ENCODE peak calls at places on chromosomes 4 and X, in nine cellular contexts. One of them, this sample, is unnamed.

GRCh38 chrX:20320461-20321159 is 53.9 kb upstream of the RPS6KA3 start:
- DNase-seq in hepatic stellate cell: no peak
- DNase-seq in right atrium auricular region: no peak
- DNase-seq in glutamatergic neuron: no peak
- DNase-seq in stimulated activated CD8-positive, alpha-beta memory T cell treated with anti-CD3 and anti-CD28 coated beads, Interleukin-2, amount 100 ng/mL, for 48 hours: no peak
- DNase-seq in activated CD4-positive, alpha-beta T cell treated with anti-CD3 and anti-CD28 coated beads, Interleukin-2, amount 10 ng/mL, durations not matched to agents 7 days and 5 days: peak
- DNase-seq in left ventricle myocardium inferior: no peak
- DNase-seq in foreskin fibroblast: peak
- DNase-seq in stromal cell of bone marrow: no peak
- DNase-seq in this sample: no peak

GRCh38 chr4:107931775-107932321 is 499 bp downstream of the CYP2U1 start:
- DNase-seq in hepatic stellate cell: no peak
- DNase-seq in right atrium auricular region: no peak
- DNase-seq in glutamatergic neuron: no peak
- DNase-seq in activated CD4-positive, alpha-beta T cell treated with anti-CD3 and anti-CD28 coated beads, Interleukin-2, amount 10 ng/mL, durations not matched to agents 7 days and 5 days: peak
- DNase-seq in foreskin fibroblast: no peak
- DNase-seq in stromal cell of bone marrow: no peak
- DNase-seq in stimulated activated CD8-positive, alpha-beta memory T cell treated with anti-CD3 and anti-CD28 coated beads, Interleukin-2, amount 100 ng/mL, for 48 hours: peak
- DNase-seq in left ventricle myocardium inferior: no peak
- DNase-seq in this sample: no peak

GRCh38 chrX:109274806-109275205 is 207.1 kb downstream of the GUCY2F start:
- DNase-seq in stimulated activated CD8-positive, alpha-beta memory T cell treated with anti-CD3 and anti-CD28 coated beads, Interleukin-2, amount 100 ng/mL, for 48 hours: no peak
- DNase-seq in stromal cell of bone marrow: no peak
- DNase-seq in glutamatergic neuron: no peak
- DNase-seq in activated CD4-positive, alpha-beta T cell treated with anti-CD3 and anti-CD28 coated beads, Interleukin-2, amount 10 ng/mL, durations not matched to agents 7 days and 5 days: no peak
- DNase-seq in right atrium auricular region: no peak
- DNase-seq in left ventricle myocardium inferior: no peak
- DNase-seq in hepatic stellate cell: no peak
- DNase-seq in foreskin fibroblast: no peak
- DNase-seq in this sample: no peak

GRCh38 chrX:111361751-111362150 is 50.2 kb downstream of the DCX start:
- DNase-seq in activated CD4-positive, alpha-beta T cell treated with anti-CD3 and anti-CD28 coated beads, Interleukin-2, amount 10 ng/mL, durations not matched to agents 7 days and 5 days: no peak
- DNase-seq in stimulated activated CD8-positive, alpha-beta memory T cell treated with anti-CD3 and anti-CD28 coated beads, Interleukin-2, amount 100 ng/mL, for 48 hours: no peak
- DNase-seq in hepatic stellate cell: no peak
- DNase-seq in foreskin fibroblast: no peak
- DNase-seq in glutamatergic neuron: no peak
- DNase-seq in right atrium auricular region: no peak
- DNase-seq in stromal cell of bone marrow: no peak
- DNase-seq in left ventricle myocardium inferior: no peak
- DNase-seq in this sample: no peak

GRCh38 chr4:168811793-168812651 is 198.0 kb downstream of the CBR4 start:
- DNase-seq in foreskin fibroblast: peak
- DNase-seq in right atrium auricular region: no peak
- DNase-seq in left ventricle myocardium inferior: no peak
- DNase-seq in glutamatergic neuron: no peak
- DNase-seq in stimulated activated CD8-positive, alpha-beta memory T cell treated with anti-CD3 and anti-CD28 coated beads, Interleukin-2, amount 100 ng/mL, for 48 hours: no peak
- DNase-seq in hepatic stellate cell: peak
- DNase-seq in activated CD4-positive, alpha-beta T cell treated with anti-CD3 and anti-CD28 coated beads, Interleukin-2, amount 10 ng/mL, durations not matched to agents 7 days and 5 days: no peak
- DNase-seq in stromal cell of bone marrow: no peak
- DNase-seq in this sample: no peak

GRCh38 chr4:166527500-166527899 is 654.5 kb downstream of the TLL1 start:
- DNase-seq in stimulated activated CD8-positive, alpha-beta memory T cell treated with anti-CD3 and anti-CD28 coated beads, Interleukin-2, amount 100 ng/mL, for 48 hours: no peak
- DNase-seq in right atrium auricular region: no peak
- DNase-seq in hepatic stellate cell: peak
- DNase-seq in stromal cell of bone marrow: peak
- DNase-seq in activated CD4-positive, alpha-beta T cell treated with anti-CD3 and anti-CD28 coated beads, Interleukin-2, amount 10 ng/mL, durations not matched to agents 7 days and 5 days: no peak
- DNase-seq in left ventricle myocardium inferior: no peak
- DNase-seq in foreskin fibroblast: peak
- DNase-seq in glutamatergic neuron: no peak
- DNase-seq in this sample: no peak

GRCh38 chr4:1571986-1572385 is 112.1 kb downstream of the FAM53A start:
- DNase-seq in glutamatergic neuron: peak
- DNase-seq in foreskin fibroblast: no peak
- DNase-seq in activated CD4-positive, alpha-beta T cell treated with anti-CD3 and anti-CD28 coated beads, Interleukin-2, amount 10 ng/mL, durations not matched to agents 7 days and 5 days: no peak
- DNase-seq in stimulated activated CD8-positive, alpha-beta memory T cell treated with anti-CD3 and anti-CD28 coated beads, Interleukin-2, amount 100 ng/mL, for 48 hours: no peak
- DNase-seq in left ventricle myocardium inferior: no peak
- DNase-seq in right atrium auricular region: no peak
- DNase-seq in stromal cell of bone marrow: no peak
- DNase-seq in hepatic stellate cell: no peak
- DNase-seq in this sample: no peak

GRCh38 chr4:2334826-2335728 is 73.2 kb upstream of the MXD4 start:
- DNase-seq in foreskin fibroblast: no peak
- DNase-seq in stimulated activated CD8-positive, alpha-beta memory T cell treated with anti-CD3 and anti-CD28 coated beads, Interleukin-2, amount 100 ng/mL, for 48 hours: no peak
- DNase-seq in hepatic stellate cell: no peak
- DNase-seq in right atrium auricular region: peak
- DNase-seq in glutamatergic neuron: no peak
- DNase-seq in left ventricle myocardium inferior: no peak
- DNase-seq in stromal cell of bone marrow: no peak
- DNase-seq in activated CD4-positive, alpha-beta T cell treated with anti-CD3 and anti-CD28 coated beads, Interleukin-2, amount 10 ng/mL, durations not matched to agents 7 days and 5 days: no peak
- DNase-seq in this sample: no peak

GRCh38 chrX:38277136-38277535 is 50.2 kb downstream of the RPGR start:
- DNase-seq in activated CD4-positive, alpha-beta T cell treated with anti-CD3 and anti-CD28 coated beads, Interleukin-2, amount 10 ng/mL, durations not matched to agents 7 days and 5 days: no peak
- DNase-seq in glutamatergic neuron: no peak
- DNase-seq in stimulated activated CD8-positive, alpha-beta memory T cell treated with anti-CD3 and anti-CD28 coated beads, Interleukin-2, amount 100 ng/mL, for 48 hours: no peak
- DNase-seq in hepatic stellate cell: no peak
- DNase-seq in left ventricle myocardium inferior: no peak
- DNase-seq in foreskin fibroblast: no peak
- DNase-seq in stromal cell of bone marrow: no peak
- DNase-seq in right atrium auricular region: no peak
- DNase-seq in this sample: no peak

GRCh38 chr4:176735300-176735699 is 57.4 kb downstream of the VEGFC start:
- DNase-seq in hepatic stellate cell: no peak
- DNase-seq in stimulated activated CD8-positive, alpha-beta memory T cell treated with anti-CD3 and anti-CD28 coated beads, Interleukin-2, amount 100 ng/mL, for 48 hours: no peak
- DNase-seq in right atrium auricular region: no peak
- DNase-seq in foreskin fibroblast: peak
- DNase-seq in left ventricle myocardium inferior: no peak
- DNase-seq in glutamatergic neuron: no peak
- DNase-seq in activated CD4-positive, alpha-beta T cell treated with anti-CD3 and anti-CD28 coated beads, Interleukin-2, amount 10 ng/mL, durations not matched to agents 7 days and 5 days: no peak
- DNase-seq in stromal cell of bone marrow: peak
- DNase-seq in this sample: no peak

GRCh38 chrX:56794404-56794803 is 65.4 kb downstream of the NBDY start:
- DNase-seq in hepatic stellate cell: no peak
- DNase-seq in left ventricle myocardium inferior: no peak
- DNase-seq in foreskin fibroblast: no peak
- DNase-seq in glutamatergic neuron: no peak
- DNase-seq in activated CD4-positive, alpha-beta T cell treated with anti-CD3 and anti-CD28 coated beads, Interleukin-2, amount 10 ng/mL, durations not matched to agents 7 days and 5 days: no peak
- DNase-seq in right atrium auricular region: no peak
- DNase-seq in stromal cell of bone marrow: no peak
- DNase-seq in stimulated activated CD8-positive, alpha-beta memory T cell treated with anti-CD3 and anti-CD28 coated beads, Interleukin-2, amount 100 ng/mL, for 48 hours: no peak
- DNase-seq in this sample: no peak

GRCh38 chr4:165293927-165294649 is 33.4 kb upstream of the MSMO1 start:
- DNase-seq in foreskin fibroblast: no peak
- DNase-seq in stimulated activated CD8-positive, alpha-beta memory T cell treated with anti-CD3 and anti-CD28 coated beads, Interleukin-2, amount 100 ng/mL, for 48 hours: no peak
- DNase-seq in right atrium auricular region: no peak
- DNase-seq in activated CD4-positive, alpha-beta T cell treated with anti-CD3 and anti-CD28 coated beads, Interleukin-2, amount 10 ng/mL, durations not matched to agents 7 days and 5 days: no peak
- DNase-seq in stromal cell of bone marrow: no peak
- DNase-seq in left ventricle myocardium inferior: no peak
- DNase-seq in glutamatergic neuron: no peak
- DNase-seq in hepatic stellate cell: no peak
- DNase-seq in this sample: no peak

GRCh38 chrX:122270809-122271494 is 913.1 kb upstream of the GRIA3 start:
- DNase-seq in stromal cell of bone marrow: no peak
- DNase-seq in hepatic stellate cell: no peak
- DNase-seq in foreskin fibroblast: no peak
- DNase-seq in right atrium auricular region: no peak
- DNase-seq in activated CD4-positive, alpha-beta T cell treated with anti-CD3 and anti-CD28 coated beads, Interleukin-2, amount 10 ng/mL, durations not matched to agents 7 days and 5 days: no peak
- DNase-seq in stimulated activated CD8-positive, alpha-beta memory T cell treated with anti-CD3 and anti-CD28 coated beads, Interleukin-2, amount 100 ng/mL, for 48 hours: no peak
- DNase-seq in left ventricle myocardium inferior: no peak
- DNase-seq in glutamatergic neuron: no peak
- DNase-seq in this sample: no peak

GRCh38 chr4:171521726-171522125 is 291.5 kb upstream of the GALNTL6 start:
- DNase-seq in hepatic stellate cell: no peak
- DNase-seq in left ventricle myocardium inferior: no peak
- DNase-seq in foreskin fibroblast: no peak
- DNase-seq in right atrium auricular region: no peak
- DNase-seq in stimulated activated CD8-positive, alpha-beta memory T cell treated with anti-CD3 and anti-CD28 coated beads, Interleukin-2, amount 100 ng/mL, for 48 hours: no peak
- DNase-seq in activated CD4-positive, alpha-beta T cell treated with anti-CD3 and anti-CD28 coated beads, Interleukin-2, amount 10 ng/mL, durations not matched to agents 7 days and 5 days: no peak
- DNase-seq in stromal cell of bone marrow: no peak
- DNase-seq in glutamatergic neuron: no peak
- DNase-seq in this sample: no peak

GRCh38 chr4:15525080-15525479 is 55.4 kb downstream of the CC2D2A start:
- DNase-seq in foreskin fibroblast: no peak
- DNase-seq in hepatic stellate cell: no peak
- DNase-seq in left ventricle myocardium inferior: no peak
- DNase-seq in right atrium auricular region: no peak
- DNase-seq in stromal cell of bone marrow: no peak
- DNase-seq in glutamatergic neuron: no peak
- DNase-seq in stimulated activated CD8-positive, alpha-beta memory T cell treated with anti-CD3 and anti-CD28 coated beads, Interleukin-2, amount 100 ng/mL, for 48 hours: no peak
- DNase-seq in activated CD4-positive, alpha-beta T cell treated with anti-CD3 and anti-CD28 coated beads, Interleukin-2, amount 10 ng/mL, durations not matched to agents 7 days and 5 days: no peak
- DNase-seq in this sample: no peak

GRCh38 chr4:152975615-152976465 is 39.7 kb downstream of the FHDC1 start:
- DNase-seq in hepatic stellate cell: no peak
- DNase-seq in foreskin fibroblast: no peak
- DNase-seq in left ventricle myocardium inferior: no peak
- DNase-seq in stromal cell of bone marrow: no peak
- DNase-seq in stimulated activated CD8-positive, alpha-beta memory T cell treated with anti-CD3 and anti-CD28 coated beads, Interleukin-2, amount 100 ng/mL, for 48 hours: no peak
- DNase-seq in glutamatergic neuron: no peak
- DNase-seq in activated CD4-positive, alpha-beta T cell treated with anti-CD3 and anti-CD28 coated beads, Interleukin-2, amount 10 ng/mL, durations not matched to agents 7 days and 5 days: no peak
- DNase-seq in right atrium auricular region: no peak
- DNase-seq in this sample: no peak

GRCh38 chr4:1008840-1009646 is 2.4 kb upstream of the FGFRL1 start:
- DNase-seq in foreskin fibroblast: peak
- DNase-seq in right atrium auricular region: no peak
- DNase-seq in hepatic stellate cell: no peak
- DNase-seq in left ventricle myocardium inferior: peak
- DNase-seq in stimulated activated CD8-positive, alpha-beta memory T cell treated with anti-CD3 and anti-CD28 coated beads, Interleukin-2, amount 100 ng/mL, for 48 hours: no peak
- DNase-seq in stromal cell of bone marrow: no peak
- DNase-seq in activated CD4-positive, alpha-beta T cell treated with anti-CD3 and anti-CD28 coated beads, Interleukin-2, amount 10 ng/mL, durations not matched to agents 7 days and 5 days: peak
- DNase-seq in glutamatergic neuron: no peak
- DNase-seq in this sample: no peak

GRCh38 chrX:118420462-118420861 is 74.6 kb downstream of the WDR44 start:
- DNase-seq in right atrium auricular region: no peak
- DNase-seq in hepatic stellate cell: peak
- DNase-seq in foreskin fibroblast: peak
- DNase-seq in left ventricle myocardium inferior: no peak
- DNase-seq in activated CD4-positive, alpha-beta T cell treated with anti-CD3 and anti-CD28 coated beads, Interleukin-2, amount 10 ng/mL, durations not matched to agents 7 days and 5 days: peak
- DNase-seq in stromal cell of bone marrow: peak
- DNase-seq in glutamatergic neuron: no peak
- DNase-seq in stimulated activated CD8-positive, alpha-beta memory T cell treated with anti-CD3 and anti-CD28 coated beads, Interleukin-2, amount 100 ng/mL, for 48 hours: no peak
- DNase-seq in this sample: no peak

GRCh38 chr4:107757860-107758476 is 37.9 kb upstream of the PAPSS1 start:
- DNase-seq in left ventricle myocardium inferior: no peak
- DNase-seq in stromal cell of bone marrow: no peak
- DNase-seq in hepatic stellate cell: no peak
- DNase-seq in stimulated activated CD8-positive, alpha-beta memory T cell treated with anti-CD3 and anti-CD28 coated beads, Interleukin-2, amount 100 ng/mL, for 48 hours: no peak
- DNase-seq in glutamatergic neuron: no peak
- DNase-seq in foreskin fibroblast: peak
- DNase-seq in activated CD4-positive, alpha-beta T cell treated with anti-CD3 and anti-CD28 coated beads, Interleukin-2, amount 10 ng/mL, durations not matched to agents 7 days and 5 days: no peak
- DNase-seq in right atrium auricular region: no peak
- DNase-seq in this sample: peak

GRCh38 chr4:126267689-126268088 is 952.9 kb downstream of the FAT4 start:
- DNase-seq in foreskin fibroblast: peak
- DNase-seq in stromal cell of bone marrow: peak
- DNase-seq in activated CD4-positive, alpha-beta T cell treated with anti-CD3 and anti-CD28 coated beads, Interleukin-2, amount 10 ng/mL, durations not matched to agents 7 days and 5 days: no peak
- DNase-seq in hepatic stellate cell: no peak
- DNase-seq in stimulated activated CD8-positive, alpha-beta memory T cell treated with anti-CD3 and anti-CD28 coated beads, Interleukin-2, amount 100 ng/mL, for 48 hours: no peak
- DNase-seq in left ventricle myocardium inferior: no peak
- DNase-seq in right atrium auricular region: no peak
- DNase-seq in glutamatergic neuron: no peak
- DNase-seq in this sample: no peak

GRCh38 chrX:1041051-1041450 is 171.4 kb downstream of the CRLF2 start:
- DNase-seq in foreskin fibroblast: no peak
- DNase-seq in stimulated activated CD8-positive, alpha-beta memory T cell treated with anti-CD3 and anti-CD28 coated beads, Interleukin-2, amount 100 ng/mL, for 48 hours: no peak
- DNase-seq in left ventricle myocardium inferior: no peak
- DNase-seq in hepatic stellate cell: no peak
- DNase-seq in activated CD4-positive, alpha-beta T cell treated with anti-CD3 and anti-CD28 coated beads, Interleukin-2, amount 10 ng/mL, durations not matched to agents 7 days and 5 days: no peak
- DNase-seq in glutamatergic neuron: no peak
- DNase-seq in stromal cell of bone marrow: no peak
- DNase-seq in right atrium auricular region: no peak
- DNase-seq in this sample: no peak

GRCh38 chr4:80017125-80017854 is 55.7 kb downstream of the ANTXR2 start:
- DNase-seq in stromal cell of bone marrow: peak
- DNase-seq in left ventricle myocardium inferior: no peak
- DNase-seq in hepatic stellate cell: peak
- DNase-seq in stimulated activated CD8-positive, alpha-beta memory T cell treated with anti-CD3 and anti-CD28 coated beads, Interleukin-2, amount 100 ng/mL, for 48 hours: no peak
- DNase-seq in glutamatergic neuron: no peak
- DNase-seq in right atrium auricular region: no peak
- DNase-seq in foreskin fibroblast: peak
- DNase-seq in activated CD4-positive, alpha-beta T cell treated with anti-CD3 and anti-CD28 coated beads, Interleukin-2, amount 10 ng/mL, durations not matched to agents 7 days and 5 days: no peak
- DNase-seq in this sample: no peak

GRCh38 chr4:24394041-24394440 is 190.3 kb downstream of the DHX15 start:
- DNase-seq in right atrium auricular region: no peak
- DNase-seq in stromal cell of bone marrow: peak
- DNase-seq in stimulated activated CD8-positive, alpha-beta memory T cell treated with anti-CD3 and anti-CD28 coated beads, Interleukin-2, amount 100 ng/mL, for 48 hours: no peak
- DNase-seq in foreskin fibroblast: peak
- DNase-seq in activated CD4-positive, alpha-beta T cell treated with anti-CD3 and anti-CD28 coated beads, Interleukin-2, amount 10 ng/mL, durations not matched to agents 7 days and 5 days: no peak
- DNase-seq in left ventricle myocardium inferior: no peak
- DNase-seq in hepatic stellate cell: no peak
- DNase-seq in glutamatergic neuron: no peak
- DNase-seq in this sample: no peak

GRCh38 chr4:6767341-6767724 is 15.2 kb upstream of the KIAA0232 start:
- DNase-seq in left ventricle myocardium inferior: no peak
- DNase-seq in stromal cell of bone marrow: no peak
- DNase-seq in glutamatergic neuron: no peak
- DNase-seq in right atrium auricular region: no peak
- DNase-seq in hepatic stellate cell: no peak
- DNase-seq in activated CD4-positive, alpha-beta T cell treated with anti-CD3 and anti-CD28 coated beads, Interleukin-2, amount 10 ng/mL, durations not matched to agents 7 days and 5 days: no peak
- DNase-seq in stimulated activated CD8-positive, alpha-beta memory T cell treated with anti-CD3 and anti-CD28 coated beads, Interleukin-2, amount 100 ng/mL, for 48 hours: no peak
- DNase-seq in foreskin fibroblast: no peak
- DNase-seq in this sample: no peak

GRCh38 chr4:89301003-89301402 is 6.6 kb downstream of the GPRIN3 start:
- DNase-seq in glutamatergic neuron: no peak
- DNase-seq in right atrium auricular region: no peak
- DNase-seq in stromal cell of bone marrow: no peak
- DNase-seq in foreskin fibroblast: no peak
- DNase-seq in left ventricle myocardium inferior: no peak
- DNase-seq in activated CD4-positive, alpha-beta T cell treated with anti-CD3 and anti-CD28 coated beads, Interleukin-2, amount 10 ng/mL, durations not matched to agents 7 days and 5 days: no peak
- DNase-seq in stimulated activated CD8-positive, alpha-beta memory T cell treated with anti-CD3 and anti-CD28 coated beads, Interleukin-2, amount 100 ng/mL, for 48 hours: no peak
- DNase-seq in hepatic stellate cell: no peak
- DNase-seq in this sample: no peak

GRCh38 chrX:24491741-24492140 is 26.7 kb downstream of the PDK3 start:
- DNase-seq in left ventricle myocardium inferior: no peak
- DNase-seq in hepatic stellate cell: no peak
- DNase-seq in stromal cell of bone marrow: no peak
- DNase-seq in glutamatergic neuron: no peak
- DNase-seq in activated CD4-positive, alpha-beta T cell treated with anti-CD3 and anti-CD28 coated beads, Interleukin-2, amount 10 ng/mL, durations not matched to agents 7 days and 5 days: no peak
- DNase-seq in foreskin fibroblast: no peak
- DNase-seq in stimulated activated CD8-positive, alpha-beta memory T cell treated with anti-CD3 and anti-CD28 coated beads, Interleukin-2, amount 100 ng/mL, for 48 hours: no peak
- DNase-seq in right atrium auricular region: no peak
- DNase-seq in this sample: no peak

GRCh38 chr4:55161739-55162138 is 36.3 kb upstream of the KDR start:
- DNase-seq in hepatic stellate cell: no peak
- DNase-seq in right atrium auricular region: no peak
- DNase-seq in glutamatergic neuron: no peak
- DNase-seq in stimulated activated CD8-positive, alpha-beta memory T cell treated with anti-CD3 and anti-CD28 coated beads, Interleukin-2, amount 100 ng/mL, for 48 hours: no peak
- DNase-seq in left ventricle myocardium inferior: no peak
- DNase-seq in activated CD4-positive, alpha-beta T cell treated with anti-CD3 and anti-CD28 coated beads, Interleukin-2, amount 10 ng/mL, durations not matched to agents 7 days and 5 days: no peak
- DNase-seq in foreskin fibroblast: peak
- DNase-seq in stromal cell of bone marrow: no peak
- DNase-seq in this sample: no peak

GRCh38 chrX:49106930-49107329 is 16.6 kb downstream of the GPKOW start:
- DNase-seq in stimulated activated CD8-positive, alpha-beta memory T cell treated with anti-CD3 and anti-CD28 coated beads, Interleukin-2, amount 100 ng/mL, for 48 hours: no peak
- DNase-seq in hepatic stellate cell: peak
- DNase-seq in left ventricle myocardium inferior: peak
- DNase-seq in stromal cell of bone marrow: peak
- DNase-seq in activated CD4-positive, alpha-beta T cell treated with anti-CD3 and anti-CD28 coated beads, Interleukin-2, amount 10 ng/mL, durations not matched to agents 7 days and 5 days: no peak
- DNase-seq in glutamatergic neuron: peak
- DNase-seq in right atrium auricular region: peak
- DNase-seq in foreskin fibroblast: peak
- DNase-seq in this sample: peak

GRCh38 chr4:1112174-1112820 is 1.1 kb downstream of the RNF212 start:
- DNase-seq in left ventricle myocardium inferior: no peak
- DNase-seq in activated CD4-positive, alpha-beta T cell treated with anti-CD3 and anti-CD28 coated beads, Interleukin-2, amount 10 ng/mL, durations not matched to agents 7 days and 5 days: no peak
- DNase-seq in stimulated activated CD8-positive, alpha-beta memory T cell treated with anti-CD3 and anti-CD28 coated beads, Interleukin-2, amount 100 ng/mL, for 48 hours: no peak
- DNase-seq in glutamatergic neuron: peak
- DNase-seq in hepatic stellate cell: no peak
- DNase-seq in foreskin fibroblast: no peak
- DNase-seq in stromal cell of bone marrow: no peak
- DNase-seq in right atrium auricular region: no peak
- DNase-seq in this sample: no peak

GRCh38 chrX:39811391-39811790 is 286.4 kb downstream of the BCOR start:
- DNase-seq in stimulated activated CD8-positive, alpha-beta memory T cell treated with anti-CD3 and anti-CD28 coated beads, Interleukin-2, amount 100 ng/mL, for 48 hours: no peak
- DNase-seq in stromal cell of bone marrow: no peak
- DNase-seq in left ventricle myocardium inferior: no peak
- DNase-seq in right atrium auricular region: no peak
- DNase-seq in foreskin fibroblast: no peak
- DNase-seq in activated CD4-positive, alpha-beta T cell treated with anti-CD3 and anti-CD28 coated beads, Interleukin-2, amount 10 ng/mL, durations not matched to agents 7 days and 5 days: no peak
- DNase-seq in hepatic stellate cell: no peak
- DNase-seq in glutamatergic neuron: peak
- DNase-seq in this sample: no peak

GRCh38 chrX:152072236-152072635 is 66.1 kb downstream of the MAGEA10 start:
- DNase-seq in stromal cell of bone marrow: peak
- DNase-seq in stimulated activated CD8-positive, alpha-beta memory T cell treated with anti-CD3 and anti-CD28 coated beads, Interleukin-2, amount 100 ng/mL, for 48 hours: no peak
- DNase-seq in left ventricle myocardium inferior: no peak
- DNase-seq in right atrium auricular region: no peak
- DNase-seq in foreskin fibroblast: peak
- DNase-seq in hepatic stellate cell: no peak
- DNase-seq in activated CD4-positive, alpha-beta T cell treated with anti-CD3 and anti-CD28 coated beads, Interleukin-2, amount 10 ng/mL, durations not matched to agents 7 days and 5 days: no peak
- DNase-seq in glutamatergic neuron: no peak
- DNase-seq in this sample: peak